ENCODE peak calls at places on chromosomes 5 and 9, in eight cellular contexts. V is colonic mucosa; J is upper lobe of right lung; N is heart right ventricle; H is lower lobe of right lung; D is CD4-positive, alpha-beta T cell; U is CD8-positive, alpha-beta T cell; Z is heart left ventricle. O is an unnamed sample.

GRCh38 chr9:136118367-136119258 is at the start of gene TMEM250:
- DNase-seq in V (peak), J (peak), N (peak), H (peak), D (peak), U (peak), Z (peak), O (peak)

GRCh38 chr5:106894964-106895363 is 775.8 kb downstream of the EFNA5 start:
- DNase-seq in V (no peak), J (no peak), N (no peak), H (no peak), D (no peak), U (no peak), Z (no peak), O (no peak)

GRCh38 chr5:134437340-134438267 is 25.9 kb upstream of the CDKN2AIPNL start:
- DNase-seq in V (no peak), J (peak), N (no peak), H (no peak), D (no peak), U (no peak), Z (no peak), O (no peak)

GRCh38 chr5:154274828-154275185 is 84.3 kb downstream of the GALNT10 start:
- DNase-seq in V (no peak), J (no peak), N (no peak), H (no peak), D (no peak), U (no peak), Z (no peak), O (no peak)

GRCh38 chr9:16869140-16869903 is 1.1 kb downstream of the BNC2 start:
- DNase-seq in V (peak), J (no peak), N (no peak), H (no peak), D (no peak), U (no peak), Z (no peak), O (no peak)

GRCh38 chr5:179936976-179937681 is 29.4 kb upstream of the TBC1D9B start:
- DNase-seq in V (no peak), J (no peak), N (no peak), H (no peak), D (no peak), U (no peak), Z (no peak), O (no peak)

GRCh38 chr9:111108946-111109345 is 70.7 kb upstream of the LPAR1 start:
- DNase-seq in V (no peak), J (no peak), N (no peak), H (no peak), D (no peak), U (no peak), Z (no peak), O (no peak)

GRCh38 chr5:1936413-1936812 is 53.7 kb upstream of the IRX4 start:
- DNase-seq in V (no peak), J (peak), N (no peak), H (no peak), D (no peak), U (no peak), Z (no peak), O (no peak)

GRCh38 chr5:270340-270739 is 1.1 kb upstream of the PDCD6 start:
- DNase-seq in V (no peak), J (no peak), N (no peak), H (no peak), D (no peak), U (no peak), Z (no peak), O (no peak)

GRCh38 chr5:16064135-16064893 is 115.3 kb downstream of the MARCHF11 start:
- DNase-seq in V (no peak), J (no peak), N (no peak), H (no peak), D (no peak), U (no peak), Z (no peak), O (no peak)

GRCh38 chr9:129306318-129306973 is 128.4 kb upstream of the IER5L start:
- DNase-seq in V (no peak), J (peak), N (no peak), H (peak), D (no peak), U (no peak), Z (no peak), O (peak)

GRCh38 chr5:154421868-154422267 is 23.9 kb upstream of the SAP30L start:
- DNase-seq in V (no peak), J (no peak), N (no peak), H (no peak), D (no peak), U (no peak), Z (no peak), O (no peak)

GRCh38 chr5:152532714-152533113 is 127.6 kb upstream of the NMUR2 start:
- DNase-seq in V (no peak), J (no peak), N (no peak), H (no peak), D (no peak), U (no peak), Z (no peak), O (no peak)

GRCh38 chr5:172051643-172052362 is 45.4 kb upstream of the FBXW11 start:
- DNase-seq in V (no peak), J (no peak), N (no peak), H (no peak), D (no peak), U (no peak), Z (no peak), O (no peak)

GRCh38 chr9:77956555-77956954 is 75.1 kb downstream of the GNAQ start:
- DNase-seq in V (no peak), J (no peak), N (no peak), H (no peak), D (no peak), U (no peak), Z (no peak), O (no peak)

GRCh38 chr9:77954619-77955018 is 77.0 kb downstream of the GNAQ start:
- DNase-seq in V (no peak), J (no peak), N (no peak), H (no peak), D (no peak), U (no peak), Z (no peak), O (no peak)

GRCh38 chr9:77953590-77953989 is 78.0 kb downstream of the GNAQ start:
- DNase-seq in V (no peak), J (no peak), N (no peak), H (no peak), D (no peak), U (no peak), Z (no peak), O (no peak)

GRCh38 chr9:77952641-77953341 is 78.8 kb downstream of the GNAQ start:
- DNase-seq in V (no peak), J (no peak), N (no peak), H (no peak), D (no peak), U (no peak), Z (no peak), O (no peak)

DNA sequence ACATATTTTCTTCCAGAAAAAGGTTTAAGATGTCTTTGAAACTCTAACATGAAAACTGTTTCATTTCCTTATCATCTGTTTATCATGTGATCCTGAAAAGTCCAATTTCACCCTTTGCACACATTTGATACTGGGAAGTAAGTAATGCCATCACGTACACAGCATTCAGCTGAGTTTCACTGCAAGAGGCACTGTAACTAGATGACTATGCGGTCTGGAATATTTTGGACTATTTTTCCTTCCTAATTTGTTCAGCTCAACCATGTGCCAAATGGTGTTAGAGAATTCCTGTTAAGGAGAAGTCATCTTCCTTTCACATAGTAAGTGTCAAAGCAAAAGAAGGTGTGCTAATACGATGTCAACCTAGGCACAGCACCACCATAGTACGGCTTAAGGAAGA is 77.6 kb downstream of the GNAQ start:
- DNase-seq in V (no peak), J (no peak), N (no peak), H (no peak), D (no peak), U (no peak), Z (no peak), O (no peak)
- H3K27ac ChIP-seq in V (peak), J (peak), N (no peak), H (peak), D (no peak), U (no peak), Z (peak), O (no peak)

GRCh38 chr5:51226420-51226735 is 156.9 kb upstream of the ISL1 start:
- DNase-seq in V (no peak), J (no peak), N (no peak), H (peak), D (no peak), U (no peak), Z (no peak), O (peak)

GRCh38 chr5:51227963-51228515 is 155.2 kb upstream of the ISL1 start:
- DNase-seq in V (no peak), J (no peak), N (no peak), H (no peak), D (no peak), U (no peak), Z (no peak), O (no peak)

GRCh38 chr5:51230336-51230735 is 152.9 kb upstream of the ISL1 start:
- DNase-seq in V (no peak), J (no peak), N (no peak), H (no peak), D (no peak), U (no peak), Z (no peak), O (no peak)

GRCh38 chr5:51225671-51226419 is 157.4 kb upstream of the ISL1 start:
- DNase-seq in V (no peak), J (no peak), N (no peak), H (no peak), D (no peak), U (no peak), Z (peak), O (no peak)
- H3K27ac ChIP-seq in V (no peak), J (no peak), N (no peak), H (no peak), D (no peak), U (no peak), Z (no peak), O (peak)

GRCh38 chr9:127538849-127539258 is 73.2 kb upstream of the STXBP1 start:
- DNase-seq in V (no peak), J (no peak), N (no peak), H (no peak), D (no peak), U (no peak), Z (no peak), O (no peak)
- H3K27ac ChIP-seq in V (peak), J (peak), N (no peak), H (peak), D (no peak), U (no peak), Z (peak), O (peak)

DNA sequence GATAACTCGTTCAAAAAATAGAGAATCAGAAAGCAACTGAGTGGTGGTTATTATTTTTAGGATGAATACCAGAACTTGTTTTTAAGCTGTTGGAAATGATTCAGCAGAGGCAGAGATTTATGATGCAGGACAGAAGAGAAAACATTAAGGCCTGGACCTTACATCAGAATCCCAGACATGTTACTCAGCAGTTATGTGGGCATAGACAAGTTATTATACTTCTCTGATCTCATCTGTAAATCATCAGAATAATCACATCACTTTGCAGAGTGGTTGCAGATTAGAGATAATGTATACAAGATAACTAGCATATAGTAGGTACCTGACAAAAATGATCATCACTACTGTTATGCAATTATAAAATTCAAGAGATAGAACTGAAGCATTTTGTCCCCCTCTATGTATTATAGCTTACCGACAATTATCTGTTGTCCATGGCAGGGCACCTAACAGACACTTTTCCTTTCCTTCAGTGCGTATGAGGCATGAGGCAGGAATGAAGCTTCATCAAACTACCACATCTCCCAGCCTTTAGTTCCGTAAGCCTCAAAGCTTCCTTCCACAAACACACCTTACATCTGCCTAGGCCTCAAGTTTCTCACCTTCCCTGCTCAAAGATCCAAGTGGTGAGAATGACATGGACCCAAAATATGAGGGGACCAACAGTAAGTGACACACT is 165.9 kb downstream of the DENND1A start:
- DNase-seq in V (no peak), J (no peak), N (no peak), H (no peak), D (no peak), U (no peak), Z (no peak), O (no peak)
- H3K27ac ChIP-seq in V (no peak), J (no peak), N (no peak), H (no peak), D (no peak), U (no peak), Z (no peak), O (no peak)

GRCh38 chr5:95937607-95938152 is 24.0 kb downstream of the ELL2 start:
- DNase-seq in V (no peak), J (no peak), N (no peak), H (no peak), D (no peak), U (no peak), Z (no peak), O (no peak)

GRCh38 chr5:95938766-95939165 is 22.9 kb downstream of the ELL2 start:
- DNase-seq in V (no peak), J (no peak), N (no peak), H (no peak), D (no peak), U (no peak), Z (no peak), O (no peak)

GRCh38 chr5:95935553-95936100 is 26.0 kb downstream of the ELL2 start:
- DNase-seq in V (no peak), J (no peak), N (no peak), H (no peak), D (no peak), U (no peak), Z (no peak), O (no peak)

GRCh38 chr5:95938355-95938754 is 23.3 kb downstream of the ELL2 start:
- DNase-seq in V (no peak), J (no peak), N (no peak), H (no peak), D (no peak), U (no peak), Z (no peak), O (no peak)

DNA sequence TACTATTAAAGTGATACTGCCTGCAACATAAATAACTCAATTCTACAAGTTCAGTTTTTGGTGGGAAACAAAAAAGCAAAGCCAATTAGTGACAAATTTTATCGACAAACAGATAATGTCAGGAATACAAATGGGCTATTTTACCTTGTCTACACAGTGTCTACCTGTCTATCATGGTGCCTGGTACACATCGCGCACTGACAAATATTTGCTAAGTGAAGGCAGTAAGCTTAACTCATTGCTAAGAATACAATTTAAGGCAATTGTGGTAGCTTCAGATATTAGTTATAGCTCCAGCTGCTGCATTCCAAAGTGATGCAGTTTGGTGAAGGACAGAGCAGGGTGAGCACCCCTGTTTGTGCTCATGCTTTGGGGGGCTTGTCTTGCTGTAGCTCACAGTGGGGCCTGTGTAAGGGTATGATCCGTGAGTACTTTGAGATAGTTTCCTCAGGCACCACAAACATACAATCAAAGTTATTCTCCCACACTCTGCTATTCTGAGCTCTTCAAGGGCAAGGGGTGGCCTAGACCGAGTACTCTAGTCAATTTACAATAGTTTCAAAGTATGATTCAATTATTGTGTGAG is 24.7 kb downstream of the ELL2 start:
- DNase-seq in V (no peak), J (no peak), N (no peak), H (no peak), D (no peak), U (no peak), Z (no peak), O (no peak)
- H3K27ac ChIP-seq in V (no peak), J (no peak), N (no peak), H (no peak), D (no peak), U (no peak), Z (no peak), O (peak)

GRCh38 chr9:91714020-91714721 is 235.9 kb downstream of the ROR2 start:
- DNase-seq in V (peak), J (no peak), N (peak), H (peak), D (no peak), U (no peak), Z (peak), O (no peak)
- H3K27ac ChIP-seq in V (no peak), J (no peak), N (peak), H (no peak), D (no peak), U (no peak), Z (no peak), O (no peak)

GRCh38 chr5:138469540-138470321 is 4.5 kb downstream of the EGR1 start:
- DNase-seq in V (no peak), J (no peak), N (no peak), H (peak), D (no peak), U (no peak), Z (no peak), O (no peak)
- H3K27ac ChIP-seq in V (no peak), J (no peak), N (no peak), H (no peak), D (no peak), U (no peak), Z (no peak), O (peak)

DNA sequence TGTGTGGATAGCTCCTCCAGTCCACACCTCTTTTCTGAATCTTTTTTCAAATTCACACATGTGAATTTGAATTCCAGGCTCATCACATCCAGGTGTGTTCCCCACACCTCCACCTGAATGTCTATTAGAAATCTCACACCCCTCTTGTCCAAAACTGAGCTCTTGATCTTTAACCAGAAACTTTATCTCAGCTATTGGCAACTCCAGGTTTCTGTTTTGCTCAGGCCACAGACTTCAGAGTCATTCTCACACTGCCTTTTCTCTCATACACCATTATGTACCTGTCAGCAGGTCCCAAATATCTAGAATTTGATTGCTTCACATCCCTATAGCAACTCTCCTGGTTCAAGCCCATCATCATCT is 11.6 kb downstream of the NIPSNAP3B start:
- DNase-seq in V (no peak), J (no peak), N (no peak), H (no peak), D (no peak), U (no peak), Z (no peak), O (no peak)
- H3K27ac ChIP-seq in V (no peak), J (no peak), N (peak), H (peak), D (no peak), U (no peak), Z (peak), O (no peak)

O was measured in RWPE2.